ENCODE peak calls at places on chromosome 20, in ten cellular contexts. U is upper lobe of right lung; M is CD8-positive, alpha-beta T cell; K is neural progenitor cell; L is OCI-LY7; Z is RWPE1; F is Peyer's patch; B is dorsolateral prefrontal cortex; D is transverse colon; S is hepatocyte. H is an unnamed sample.

GRCh38 chr20:58436868-58437645 is 48.0 kb downstream of the VAPB start:
- DNase-seq in D (no peak), L (no peak), Z (no peak), M (no peak), U (no peak), B (no peak), S (peak; percentile 50), F (no peak), K (no peak), H (no peak)

GRCh38 chr20:60921021-60921622 is 330.9 kb upstream of the CDH4 start:
- DNase-seq in D (no peak), U (peak; percentile 72), F (no peak), K (peak; percentile 80), S (peak; percentile 66), Z (no peak), M (peak; percentile 17), B (no peak), L (no peak), H (no peak)

GRCh38 chr20:49765413-49765736 is 47.3 kb upstream of the SLC9A8 start:
- DNase-seq in D (no peak), M (no peak), U (no peak), Z (no peak), F (no peak), K (no peak), B (no peak), L (no peak), S (no peak), H (no peak)

GRCh38 chr20:59007758-59008511 is 881 bp upstream of the CTSZ start:
- DNase-seq in L (peak; percentile 88), S (no peak), B (no peak), D (peak; percentile 72), Z (no peak), K (no peak), F (no peak), M (no peak), U (peak; percentile 83), H (no peak)

GRCh38 chr20:19457551-19457950 is 245.1 kb downstream of the SLC24A3 start:
- DNase-seq in B (no peak), F (no peak), U (no peak), D (no peak), L (no peak), M (no peak), S (no peak), K (no peak), Z (no peak), H (no peak)

GRCh38 chr20:31236953-31237352 is 20.5 kb upstream of the DEFB115 start:
- DNase-seq in L (no peak), Z (no peak), F (no peak), S (no peak), D (no peak), M (no peak), U (no peak), B (no peak), K (no peak), H (no peak)

GRCh38 chr20:50226093-50226974 is 35.7 kb downstream of the CEBPB start:
- DNase-seq in Z (no peak), L (no peak), K (no peak), U (peak; percentile 91), B (no peak), D (peak; percentile 45), S (no peak), F (peak; percentile 43), M (no peak), H (no peak)

GRCh38 chr20:33054381-33054780 is 678 bp downstream of the BPIFB3 start:
- DNase-seq in L (no peak), D (no peak), M (no peak), B (no peak), F (no peak), K (no peak), Z (no peak), U (no peak), S (no peak), H (no peak)

GRCh38 chr20:36720510-36720909 is 25.4 kb downstream of the NDRG3 start:
- DNase-seq in F (no peak), M (no peak), L (no peak), Z (no peak), K (no peak), U (no peak), S (no peak), D (no peak), B (no peak), H (no peak)

GRCh38 chr20:24763386-24764026 is 185.6 kb upstream of the CST7 start:
- DNase-seq in S (no peak), L (no peak), F (no peak), M (no peak), B (peak; percentile 67), U (no peak), K (no peak), D (no peak), Z (no peak), H (no peak)

GRCh38 chr20:36988494-36988966 is 37.0 kb upstream of the SAMHD1 start:
- DNase-seq in K (no peak), S (no peak), D (no peak), F (no peak), U (no peak), B (no peak), L (peak; percentile 40), M (no peak), Z (no peak), H (peak; percentile 50)

GRCh38 chr20:14664101-14664500 is 326.7 kb upstream of the FLRT3 start:
- DNase-seq in S (no peak), Z (no peak), M (no peak), L (no peak), U (no peak), D (no peak), F (no peak), K (no peak), B (no peak), H (no peak)

GRCh38 chr20:58651823-58652605 is 931 bp downstream of the STX16 start:
- DNase-seq in L (peak; percentile 79), M (peak; percentile 65), Z (peak; percentile 97), B (no peak), K (peak; percentile 73), U (peak; percentile 77), D (peak; percentile 74), F (peak; percentile 88), S (peak; percentile 67), H (peak; percentile 57)

GRCh38 chr20:6169251-6169650 is 46.4 kb upstream of the FERMT1 start:
- DNase-seq in D (no peak), B (no peak), L (no peak), Z (peak; percentile 25), K (no peak), S (peak; percentile 11), F (no peak), U (no peak), M (no peak), H (peak; percentile 69)

DNA sequence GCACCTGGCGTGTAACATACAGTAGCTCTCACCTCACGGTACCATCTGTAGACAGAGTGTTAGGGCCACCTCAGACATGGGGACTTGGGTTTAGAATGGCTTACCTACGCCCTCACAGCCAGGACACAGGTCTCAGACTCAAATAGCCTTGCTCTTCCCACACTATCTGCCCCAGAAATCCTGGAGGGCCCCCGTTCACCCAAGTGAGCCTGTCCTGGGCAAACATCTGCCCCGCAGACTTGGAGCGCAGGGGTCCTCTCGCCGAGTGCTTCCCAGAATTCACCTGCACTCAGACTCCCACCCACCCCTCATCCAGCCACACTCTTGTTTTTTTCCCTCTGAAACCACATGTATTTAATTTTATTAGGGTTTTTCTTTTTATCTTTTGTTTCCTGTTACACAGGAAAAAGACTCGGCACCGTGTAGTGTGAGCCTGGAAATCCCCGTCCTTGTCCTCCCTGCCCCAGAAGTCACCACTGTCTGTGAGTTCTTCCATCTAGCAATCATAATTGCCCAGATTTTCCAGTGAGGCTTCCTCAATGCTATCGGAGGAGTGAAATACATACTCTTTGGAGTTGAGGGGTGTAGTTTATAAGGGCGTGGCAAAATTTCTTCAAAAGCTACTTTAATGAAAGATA is 17.1 kb upstream of the MAP1LC3A start:
- DNase-seq in F (no peak), U (no peak), Z (no peak), B (no peak), D (no peak), M (no peak), K (no peak), L (no peak), S (no peak), H (no peak)
- H3K27ac ChIP-seq in F (no peak overlapping the region), U (no peak overlapping the region), Z (peak overlapping the region; percentile 5), B (no peak overlapping the region), D (no peak overlapping the region), M (no peak overlapping the region), K (no peak overlapping the region), L (no peak overlapping the region), S (no peak overlapping the region), H (no peak overlapping the region)

GRCh38 chr20:42483694-42484303 is 705.9 kb downstream of the PTPRT start:
- DNase-seq in Z (no peak), M (no peak), F (no peak), L (peak; percentile 30), S (peak; percentile 22), K (peak; percentile 82), U (no peak), B (no peak), D (peak; percentile 14), H (no peak)
- TF ChIP-seq CTCF in Z (no peak), M (no peak), F (no peak), L (peak; percentile 74), S (peak; percentile 35), K (peak; percentile 78), U (peak; percentile 52), B (peak; percentile 40), D (peak; percentile 37), H (peak; percentile 5)

DNA sequence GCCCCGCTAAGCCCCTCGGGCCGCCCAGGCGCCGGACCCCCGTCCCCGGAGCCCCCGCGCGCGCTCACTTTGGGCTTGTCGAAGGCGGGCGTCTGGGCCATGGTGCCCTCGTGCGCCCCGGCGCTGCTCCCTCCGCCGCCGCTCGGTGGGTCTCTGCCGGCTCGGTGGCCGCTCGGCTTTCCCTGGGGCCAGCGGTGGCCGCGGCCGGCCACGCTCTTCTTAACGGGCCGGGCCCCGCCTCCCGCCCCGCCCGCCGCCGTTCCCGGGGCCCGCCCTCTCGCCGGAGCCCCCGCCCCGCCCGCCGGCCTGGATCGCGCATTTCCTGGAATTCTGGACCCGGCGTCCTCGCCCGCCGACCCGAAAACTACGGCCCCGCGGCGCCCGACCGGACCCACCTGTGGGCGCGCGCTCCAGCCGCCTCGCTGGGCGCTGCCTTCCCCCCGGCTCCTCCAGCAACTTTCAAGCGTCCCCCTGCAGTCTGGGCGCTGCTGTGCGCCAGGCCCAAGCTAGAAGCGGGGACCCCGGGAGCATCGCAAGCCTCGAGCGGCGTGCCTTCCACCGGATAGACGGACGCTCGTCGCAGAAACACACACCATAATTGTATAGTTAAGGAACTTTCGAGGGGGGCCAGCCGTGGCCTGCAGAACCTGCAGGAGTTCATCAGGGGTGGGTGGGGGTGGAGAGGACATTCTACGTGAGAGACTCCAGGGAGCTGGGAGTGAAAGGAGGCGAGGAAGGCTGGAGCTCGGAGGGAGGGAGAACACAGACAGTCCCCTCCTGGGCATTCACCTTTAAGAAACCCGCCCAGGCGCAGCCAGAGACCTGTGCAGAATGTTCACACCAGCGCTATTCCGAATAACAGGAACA is at the start of gene ADA:
- DNase-seq in Z (peak; percentile 77), K (peak; percentile 89), B (no peak), U (peak; percentile 84), D (peak; percentile 79), M (peak; percentile 53), L (peak; percentile 78), F (peak; percentile 84), S (peak; percentile 76), H (peak; percentile 58)
- H3K27ac ChIP-seq in Z (peak within 1 kb of the TSS; percentile 93), K (no peak within 1 kb of the TSS), B (no peak within 1 kb of the TSS), U (peak within 1 kb of the TSS; percentile 78), D (peak within 1 kb of the TSS; percentile 87), M (peak within 1 kb of the TSS; percentile 70), L (peak within 1 kb of the TSS; percentile 99), F (peak within 1 kb of the TSS; percentile 88), S (peak within 1 kb of the TSS; percentile 31), H (peak within 1 kb of the TSS; percentile 76)

GRCh38 chr20:45890997-45891983 is at the start of the genes CTSA and NEURL2:
- DNase-seq in F (peak; percentile 98), D (peak; percentile 97), B (peak; percentile 94), M (peak; percentile 82), S (peak; percentile 96), K (peak; percentile 87), U (peak; percentile 96), Z (peak; percentile 99), L (peak; percentile 91), H (peak; percentile 74)
- TF ChIP-seq CTCF in F (peak; percentile 2), D (no peak), B (peak; percentile 31), M (no peak), S (no peak), K (no peak), U (no peak), Z (no peak), L (no peak), H (peak; percentile 39)

H was measured in foreskin keratinocyte.